ENCODE peak calls at places on chromosomes 2 and 18, in seven cellular contexts. One of them, this sample, is unnamed. For H3K4me1, the result is how much of the 10 kb centered on the place peaks cover.

GRCh38 chr2:201631041-201631440 is 12.3 kb downstream of the TMEM237 start:
- DNase-seq in fibroblast of lung: no peak
- DNase-seq in SK-N-SH: no peak
- DNase-seq in heart left ventricle: no peak
- DNase-seq in PC-9: no peak
- DNase-seq in endodermal cell: no peak
- DNase-seq in left lung: no peak
- DNase-seq in this sample: no peak

GRCh38 chr2:147777408-147777807 is 67.4 kb upstream of the ACVR2A start:
- DNase-seq in heart left ventricle: no peak
- DNase-seq in SK-N-SH: no peak
- DNase-seq in fibroblast of lung: no peak
- DNase-seq in left lung: no peak
- DNase-seq in PC-9: no peak
- DNase-seq in endodermal cell: no peak
- DNase-seq in this sample: no peak

GRCh38 chr2:74333175-74333574 is 10.0 kb downstream of the SLC4A5 start:
- DNase-seq in heart left ventricle: no peak
- DNase-seq in fibroblast of lung: peak
- DNase-seq in SK-N-SH: peak
- DNase-seq in left lung: no peak
- DNase-seq in endodermal cell: peak
- DNase-seq in PC-9: peak
- DNase-seq in this sample: no peak

GRCh38 chr18:22605736-22606135 is 188.0 kb upstream of the CTAGE1 start:
- DNase-seq in heart left ventricle: no peak
- DNase-seq in left lung: no peak
- DNase-seq in SK-N-SH: no peak
- DNase-seq in fibroblast of lung: no peak
- DNase-seq in endodermal cell: no peak
- DNase-seq in PC-9: no peak
- DNase-seq in this sample: no peak

GRCh38 chr2:201191132-201191875 is 8.4 kb downstream of the CASP10 start:
- DNase-seq in heart left ventricle: no peak
- DNase-seq in endodermal cell: no peak
- DNase-seq in PC-9: no peak
- DNase-seq in left lung: no peak
- DNase-seq in fibroblast of lung: no peak
- DNase-seq in SK-N-SH: no peak
- DNase-seq in this sample: no peak

GRCh38 chr18:79679552-79680099 is at the start of gene CTDP1:
- DNase-seq in SK-N-SH: peak
- DNase-seq in fibroblast of lung: peak
- DNase-seq in PC-9: peak
- DNase-seq in endodermal cell: peak
- DNase-seq in heart left ventricle: peak
- DNase-seq in left lung: peak
- DNase-seq in this sample: peak

GRCh38 chr2:31533036-31533435 is 47.7 kb downstream of the SRD5A2 start:
- DNase-seq in SK-N-SH: no peak
- DNase-seq in left lung: no peak
- DNase-seq in endodermal cell: no peak
- DNase-seq in PC-9: no peak
- DNase-seq in fibroblast of lung: no peak
- DNase-seq in heart left ventricle: no peak
- DNase-seq in this sample: no peak

GRCh38 chr2:130727286-130727924 is 1.5 kb upstream of the GPR148 start:
- DNase-seq in endodermal cell: peak
- DNase-seq in fibroblast of lung: peak
- DNase-seq in PC-9: peak
- DNase-seq in SK-N-SH: peak
- DNase-seq in heart left ventricle: peak
- DNase-seq in left lung: peak
- DNase-seq in this sample: peak

GRCh38 chr2:169693344-169693743 is 861 bp downstream of the CFAP210 start:
- DNase-seq in PC-9: no peak
- DNase-seq in SK-N-SH: peak
- DNase-seq in endodermal cell: no peak
- DNase-seq in heart left ventricle: no peak
- DNase-seq in left lung: no peak
- DNase-seq in fibroblast of lung: no peak
- DNase-seq in this sample: no peak

GRCh38 chr2:212158081-212158480 is 380.5 kb downstream of the ERBB4 start:
- DNase-seq in PC-9: no peak
- DNase-seq in left lung: no peak
- DNase-seq in SK-N-SH: no peak
- DNase-seq in heart left ventricle: no peak
- DNase-seq in endodermal cell: no peak
- DNase-seq in fibroblast of lung: no peak
- DNase-seq in this sample: no peak

GRCh38 chr18:79971986-79972385 is 7.5 kb downstream of the HSBP1L1 start:
- DNase-seq in fibroblast of lung: no peak
- DNase-seq in SK-N-SH: no peak
- DNase-seq in PC-9: no peak
- DNase-seq in endodermal cell: no peak
- DNase-seq in left lung: no peak
- DNase-seq in heart left ventricle: no peak
- DNase-seq in this sample: no peak

GRCh38 chr2:150981826-150982225 is 279.8 kb downstream of the RBM43 start:
- DNase-seq in left lung: no peak
- DNase-seq in fibroblast of lung: peak
- DNase-seq in endodermal cell: no peak
- DNase-seq in heart left ventricle: no peak
- DNase-seq in SK-N-SH: no peak
- DNase-seq in PC-9: no peak
- DNase-seq in this sample: no peak

GRCh38 chr2:36889782-36890181 is 76.6 kb downstream of the STRN start:
- DNase-seq in left lung: no peak
- DNase-seq in endodermal cell: no peak
- DNase-seq in heart left ventricle: no peak
- DNase-seq in PC-9: peak
- DNase-seq in fibroblast of lung: peak
- DNase-seq in SK-N-SH: no peak
- DNase-seq in this sample: no peak

GRCh38 chr18:59516356-59517155 is 157.5 kb upstream of the LMAN1 start:
- DNase-seq in PC-9: peak
- DNase-seq in fibroblast of lung: peak
- DNase-seq in SK-N-SH: peak
- DNase-seq in left lung: no peak
- DNase-seq in heart left ventricle: peak
- DNase-seq in endodermal cell: peak
- DNase-seq in this sample: peak

GRCh38 chr2:3254438-3254941 is 123.1 kb downstream of the EIPR1 start:
- DNase-seq in PC-9: no peak
- DNase-seq in SK-N-SH: no peak
- DNase-seq in endodermal cell: no peak
- DNase-seq in left lung: no peak
- DNase-seq in heart left ventricle: no peak
- DNase-seq in fibroblast of lung: no peak
- DNase-seq in this sample: no peak

GRCh38 chr2:5692561-5693287 is 540 bp downstream of the SOX11 start:
- DNase-seq in PC-9: no peak
- DNase-seq in fibroblast of lung: peak
- DNase-seq in SK-N-SH: peak
- DNase-seq in endodermal cell: peak
- DNase-seq in heart left ventricle: no peak
- DNase-seq in left lung: peak
- DNase-seq in this sample: no peak

GRCh38 chr2:219576505-219577388 is 4.6 kb downstream of the INHA start:
- DNase-seq in PC-9: no peak
- DNase-seq in fibroblast of lung: no peak
- DNase-seq in left lung: no peak
- DNase-seq in SK-N-SH: no peak
- DNase-seq in heart left ventricle: no peak
- DNase-seq in endodermal cell: peak
- DNase-seq in this sample: peak

GRCh38 chr18:61602836-61603235 is 269.6 kb downstream of the CDH20 start:
- DNase-seq in SK-N-SH: no peak
- DNase-seq in fibroblast of lung: no peak
- DNase-seq in heart left ventricle: no peak
- DNase-seq in left lung: no peak
- DNase-seq in PC-9: no peak
- DNase-seq in endodermal cell: no peak
- DNase-seq in this sample: no peak

GRCh38 chr2:197137826-197138480 is 172.6 kb downstream of the ANKRD44 start:
- DNase-seq in fibroblast of lung: peak
- DNase-seq in left lung: no peak
- DNase-seq in endodermal cell: no peak
- DNase-seq in PC-9: no peak
- DNase-seq in heart left ventricle: no peak
- DNase-seq in SK-N-SH: no peak
- DNase-seq in this sample: no peak

GRCh38 chr2:115491394-115491793 is 1049.0 kb downstream of the DPP10 start:
- DNase-seq in fibroblast of lung: no peak
- DNase-seq in SK-N-SH: no peak
- DNase-seq in PC-9: no peak
- DNase-seq in endodermal cell: no peak
- DNase-seq in heart left ventricle: no peak
- DNase-seq in left lung: no peak
- DNase-seq in this sample: no peak

DNA sequence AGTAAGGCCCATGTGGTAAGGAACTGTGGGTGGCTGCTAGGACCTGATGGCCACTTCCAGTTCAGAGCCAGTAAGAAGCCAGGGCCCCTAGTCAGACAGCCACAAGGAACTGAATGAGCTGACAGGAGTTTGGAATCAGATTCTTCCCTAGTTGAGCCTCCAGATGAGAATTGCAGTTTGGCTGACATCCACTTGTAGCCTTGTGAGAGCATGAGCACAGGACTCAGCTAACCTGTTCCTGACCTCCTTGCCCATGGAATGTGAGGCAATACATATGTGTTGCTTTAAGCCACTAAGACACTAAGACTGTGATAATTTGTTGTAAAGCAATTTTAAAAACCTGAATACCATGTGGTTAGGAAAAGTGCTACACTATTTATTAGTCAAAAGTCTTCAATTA is 1.1 kb upstream of the WDR7 start:
- DNase-seq in heart left ventricle: no peak
- DNase-seq in endodermal cell: no peak
- DNase-seq in fibroblast of lung: peak
- DNase-seq in left lung: no peak
- DNase-seq in PC-9: no peak
- DNase-seq in SK-N-SH: no peak
- DNase-seq in this sample: no peak
- H3K4me3 ChIP-seq in heart left ventricle: no peak
- H3K4me3 ChIP-seq in endodermal cell: no peak
- H3K4me3 ChIP-seq in fibroblast of lung: no peak
- H3K4me3 ChIP-seq in left lung: no peak
- H3K4me3 ChIP-seq in PC-9: peak
- H3K4me3 ChIP-seq in SK-N-SH: no peak
- H3K4me3 ChIP-seq in this sample: no peak

GRCh38 chr2:231611273-231612198 is 18.9 kb downstream of the TEX44 start:
- DNase-seq in heart left ventricle: peak
- DNase-seq in SK-N-SH: no peak
- DNase-seq in endodermal cell: peak
- DNase-seq in PC-9: peak
- DNase-seq in left lung: peak
- DNase-seq in fibroblast of lung: peak
- DNase-seq in this sample: peak
- TF ChIP-seq CTCF in heart left ventricle: no peak
- TF ChIP-seq CTCF in SK-N-SH: peak
- TF ChIP-seq CTCF in endodermal cell: peak
- TF ChIP-seq CTCF in PC-9: no peak
- TF ChIP-seq CTCF in left lung: no peak
- TF ChIP-seq CTCF in fibroblast of lung: peak
- TF ChIP-seq CTCF in this sample: no peak

GRCh38 chr18:9808530-9809241 is 77.1 kb upstream of the TXNDC2 start:
- DNase-seq in PC-9: no peak
- DNase-seq in endodermal cell: peak
- DNase-seq in fibroblast of lung: peak
- DNase-seq in heart left ventricle: peak
- DNase-seq in SK-N-SH: no peak
- DNase-seq in left lung: no peak
- DNase-seq in this sample: peak

GRCh38 chr18:9804517-9805104 is 81.2 kb upstream of the TXNDC2 start:
- DNase-seq in SK-N-SH: no peak
- DNase-seq in fibroblast of lung: peak
- DNase-seq in endodermal cell: no peak
- DNase-seq in PC-9: no peak
- DNase-seq in left lung: no peak
- DNase-seq in heart left ventricle: peak
- DNase-seq in this sample: peak

GRCh38 chr18:9808190-9808529 is 77.6 kb upstream of the TXNDC2 start:
- DNase-seq in endodermal cell: no peak
- DNase-seq in heart left ventricle: no peak
- DNase-seq in left lung: no peak
- DNase-seq in PC-9: no peak
- DNase-seq in fibroblast of lung: no peak
- DNase-seq in SK-N-SH: no peak
- DNase-seq in this sample: no peak

GRCh38 chr18:9809686-9810085 is 76.1 kb upstream of the TXNDC2 start:
- DNase-seq in SK-N-SH: no peak
- DNase-seq in PC-9: no peak
- DNase-seq in left lung: no peak
- DNase-seq in heart left ventricle: no peak
- DNase-seq in fibroblast of lung: peak
- DNase-seq in endodermal cell: no peak
- DNase-seq in this sample: no peak

DNA sequence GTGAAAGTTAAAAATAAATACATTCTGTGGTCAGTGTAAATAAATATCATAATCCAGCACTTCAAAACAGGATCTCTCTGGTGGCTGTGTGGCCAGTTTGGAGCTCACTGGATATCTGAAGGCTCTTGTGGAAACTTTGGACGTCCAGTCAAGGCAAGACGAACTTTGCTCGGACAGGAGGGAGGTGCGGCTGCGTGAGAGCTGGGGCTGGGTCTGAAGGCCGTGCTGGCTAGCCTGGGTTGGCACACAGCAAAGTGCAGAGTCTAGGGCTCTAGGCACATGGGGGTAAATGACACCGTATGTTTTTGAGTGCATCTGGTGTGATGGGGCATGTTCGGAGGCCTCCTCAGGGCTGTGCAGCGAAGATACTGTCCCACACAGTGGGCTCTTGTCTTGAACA is 78.9 kb upstream of the TXNDC2 start:
- DNase-seq in SK-N-SH: no peak
- DNase-seq in fibroblast of lung: no peak
- DNase-seq in PC-9: no peak
- DNase-seq in heart left ventricle: no peak
- DNase-seq in endodermal cell: no peak
- DNase-seq in left lung: no peak
- DNase-seq in this sample: no peak
- H3K4me1 ChIP-seq in SK-N-SH: under half
- H3K4me1 ChIP-seq in fibroblast of lung: under half
- H3K4me1 ChIP-seq in PC-9: under half
- H3K4me1 ChIP-seq in heart left ventricle: half or more
- H3K4me1 ChIP-seq in endodermal cell: under half
- H3K4me1 ChIP-seq in left lung: under half
- H3K4me1 ChIP-seq in this sample: under half

DNA sequence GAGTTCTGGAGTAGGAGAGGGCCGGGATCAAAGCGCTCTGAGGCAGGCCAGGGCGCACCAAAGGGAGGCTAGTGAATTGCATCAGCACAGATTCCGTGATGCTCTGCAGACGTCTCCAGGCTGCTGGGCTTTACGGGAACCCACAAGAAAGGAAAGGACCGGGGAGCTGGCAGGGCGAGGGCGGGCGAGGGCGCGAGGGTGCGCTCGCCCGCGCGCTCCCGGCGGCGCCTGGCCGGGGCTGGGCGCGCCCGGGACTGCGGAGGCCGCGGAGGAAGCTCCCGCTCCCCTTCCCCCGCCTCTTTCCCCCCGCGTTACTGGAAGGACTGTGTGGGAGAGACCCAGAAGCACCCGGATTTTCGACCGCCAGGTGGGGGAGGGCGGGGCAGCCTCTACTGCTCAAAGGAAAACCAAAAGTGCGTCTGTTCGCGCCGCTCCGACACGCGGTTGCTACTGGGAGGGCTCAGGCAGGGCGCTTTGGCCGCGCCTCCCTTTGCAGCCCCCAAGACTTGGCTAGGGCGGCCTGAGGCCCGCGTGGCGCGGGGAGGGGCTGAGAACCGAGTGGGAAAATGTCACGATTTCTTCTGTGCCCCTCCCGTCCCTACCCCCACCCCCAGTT is 2.3 kb upstream of the FOSL2 start:
- DNase-seq in heart left ventricle: peak
- DNase-seq in endodermal cell: peak
- DNase-seq in SK-N-SH: peak
- DNase-seq in PC-9: peak
- DNase-seq in left lung: peak
- DNase-seq in fibroblast of lung: peak
- DNase-seq in this sample: peak
- H3K4me3 ChIP-seq in heart left ventricle: peak
- H3K4me3 ChIP-seq in endodermal cell: peak
- H3K4me3 ChIP-seq in SK-N-SH: peak
- H3K4me3 ChIP-seq in PC-9: peak
- H3K4me3 ChIP-seq in left lung: peak
- H3K4me3 ChIP-seq in fibroblast of lung: peak
- H3K4me3 ChIP-seq in this sample: peak